ENCODE peak calls at places on chromosomes 5 and 9, in seven cellular contexts. Y is HEK293T; F is central memory CD4-positive, alpha-beta T cell; J is T-helper 2 cell; H is activated CD4-positive, CD25-positive, alpha-beta regulatory T cell; Z is T-helper 17 cell; P is T-cell. R is an unnamed sample.

GRCh38 chr9:131405429-131405828 is 11.5 kb downstream of the PRRC2B start:
- DNase-seq in Y (no peak), F (no peak), J (no peak), H (no peak), Z (no peak), P (no peak), R (no peak)

GRCh38 chr5:105230516-105230915 is 1667.9 kb upstream of the NUDT12 start:
- DNase-seq in Y (no peak), F (no peak), J (no peak), H (no peak), Z (no peak), P (no peak), R (no peak)

GRCh38 chr5:179312557-179313235 is 32.6 kb downstream of the ADAMTS2 start:
- DNase-seq in Y (no peak), F (no peak), J (no peak), H (no peak), Z (no peak), P (no peak), R (no peak)

GRCh38 chr5:155878991-155879575 is 447.9 kb upstream of the SGCD start:
- DNase-seq in Y (no peak), F (no peak), J (no peak), H (no peak), Z (no peak), P (no peak), R (no peak)

GRCh38 chr5:31909073-31909472 is 265.0 kb downstream of the GOLPH3 start:
- DNase-seq in Y (no peak), F (no peak), J (no peak), H (no peak), Z (no peak), P (no peak), R (no peak)

GRCh38 chr9:136270173-136270710 is 24.6 kb upstream of the QSOX2 start:
- DNase-seq in Y (no peak), F (no peak), J (no peak), H (no peak), Z (no peak), P (no peak), R (no peak)

GRCh38 chr5:14741721-14742426 is 77.4 kb downstream of the OTULIN start:
- DNase-seq in Y (no peak), F (no peak), J (no peak), H (no peak), Z (no peak), P (no peak), R (no peak)

GRCh38 chr5:80204808-80205614 is 50.8 kb downstream of the SERINC5 start:
- DNase-seq in Y (no peak), F (no peak), J (no peak), H (no peak), Z (no peak), P (no peak), R (no peak)

GRCh38 chr9:130023147-130023787 is 19.7 kb downstream of the FNBP1 start:
- DNase-seq in Y (no peak), F (no peak), J (no peak), H (no peak), Z (no peak), P (no peak), R (no peak)

GRCh38 chr5:127313847-127314473 is 23.4 kb downstream of the MEGF10 start:
- DNase-seq in Y (peak), F (peak), J (peak), H (peak), Z (peak), P (peak), R (peak)

GRCh38 chr9:122084276-122084675 is 8.8 kb downstream of the TTLL11 start:
- DNase-seq in Y (no peak), F (no peak), J (no peak), H (no peak), Z (no peak), P (no peak), R (no peak)

GRCh38 chr5:54646285-54647101 is 128.9 kb downstream of the SNX18 start:
- DNase-seq in Y (peak), F (peak), J (no peak), H (peak), Z (no peak), P (peak), R (peak)

GRCh38 chr9:122197882-122198281 is 30.9 kb downstream of the LHX6 start:
- DNase-seq in Y (no peak), F (no peak), J (no peak), H (no peak), Z (no peak), P (no peak), R (no peak)

GRCh38 chr5:175560011-175560410 is 81.7 kb downstream of the SFXN1 start:
- DNase-seq in Y (no peak), F (no peak), J (no peak), H (no peak), Z (no peak), P (no peak), R (no peak)

R was measured in T-helper 1 cell.